ENCODE peak calls at places on chromosomes 7 and 10, in nine cellular contexts. One of them, this sample, is unnamed.

GRCh38 chr7:37065779-37066271 is 341.5 kb upstream of the AOAH start:
- DNase-seq in fibroblast of gingiva: no peak
- DNase-seq in sigmoid colon: no peak
- DNase-seq in HFFc6: no peak
- DNase-seq in adrenal gland: no peak
- DNase-seq in caudate nucleus: no peak
- DNase-seq in C1 segment of cervical spinal cord: no peak
- DNase-seq in EH: peak
- DNase-seq in nephron progenitor cell: no peak
- DNase-seq in this sample: no peak

GRCh38 chr7:33550363-33550762 is 355.0 kb upstream of the BMPER start:
- DNase-seq in EH: no peak
- DNase-seq in caudate nucleus: no peak
- DNase-seq in sigmoid colon: no peak
- DNase-seq in C1 segment of cervical spinal cord: no peak
- DNase-seq in fibroblast of gingiva: no peak
- DNase-seq in adrenal gland: no peak
- DNase-seq in HFFc6: no peak
- DNase-seq in nephron progenitor cell: no peak
- DNase-seq in this sample: no peak

GRCh38 chr7:73512018-73512780 is 9.9 kb downstream of the BAZ1B start:
- DNase-seq in nephron progenitor cell: no peak
- DNase-seq in HFFc6: no peak
- DNase-seq in sigmoid colon: no peak
- DNase-seq in fibroblast of gingiva: peak
- DNase-seq in C1 segment of cervical spinal cord: no peak
- DNase-seq in adrenal gland: no peak
- DNase-seq in EH: peak
- DNase-seq in caudate nucleus: no peak
- DNase-seq in this sample: no peak

GRCh38 chr7:150450491-150450992 is at the start of gene GIMAP8:
- DNase-seq in nephron progenitor cell: no peak
- DNase-seq in fibroblast of gingiva: no peak
- DNase-seq in adrenal gland: peak
- DNase-seq in C1 segment of cervical spinal cord: no peak
- DNase-seq in EH: no peak
- DNase-seq in sigmoid colon: peak
- DNase-seq in caudate nucleus: no peak
- DNase-seq in HFFc6: no peak
- DNase-seq in this sample: no peak

GRCh38 chr7:95723583-95724180 is 48.7 kb upstream of the DYNC1I1 start:
- DNase-seq in HFFc6: peak
- DNase-seq in nephron progenitor cell: peak
- DNase-seq in adrenal gland: peak
- DNase-seq in fibroblast of gingiva: peak
- DNase-seq in EH: peak
- DNase-seq in C1 segment of cervical spinal cord: peak
- DNase-seq in caudate nucleus: no peak
- DNase-seq in sigmoid colon: no peak
- DNase-seq in this sample: peak

GRCh38 chr7:41918597-41918996 is 215.7 kb upstream of the INHBA start:
- DNase-seq in sigmoid colon: no peak
- DNase-seq in caudate nucleus: no peak
- DNase-seq in EH: peak
- DNase-seq in nephron progenitor cell: no peak
- DNase-seq in fibroblast of gingiva: no peak
- DNase-seq in adrenal gland: no peak
- DNase-seq in HFFc6: peak
- DNase-seq in C1 segment of cervical spinal cord: no peak
- DNase-seq in this sample: peak

GRCh38 chr10:94279835-94280709 is 82.7 kb downstream of the NOC3L start:
- DNase-seq in sigmoid colon: no peak
- DNase-seq in caudate nucleus: no peak
- DNase-seq in adrenal gland: peak
- DNase-seq in HFFc6: peak
- DNase-seq in EH: peak
- DNase-seq in C1 segment of cervical spinal cord: peak
- DNase-seq in nephron progenitor cell: peak
- DNase-seq in fibroblast of gingiva: peak
- DNase-seq in this sample: peak

GRCh38 chr7:64938540-64938939 is 35.5 kb downstream of the ZNF273 start:
- DNase-seq in HFFc6: no peak
- DNase-seq in EH: no peak
- DNase-seq in caudate nucleus: no peak
- DNase-seq in sigmoid colon: no peak
- DNase-seq in adrenal gland: no peak
- DNase-seq in fibroblast of gingiva: no peak
- DNase-seq in C1 segment of cervical spinal cord: no peak
- DNase-seq in nephron progenitor cell: no peak
- DNase-seq in this sample: no peak

GRCh38 chr7:46603780-46604725 is 683.0 kb upstream of the IGFBP3 start:
- DNase-seq in C1 segment of cervical spinal cord: no peak
- DNase-seq in caudate nucleus: no peak
- DNase-seq in adrenal gland: peak
- DNase-seq in EH: peak
- DNase-seq in fibroblast of gingiva: peak
- DNase-seq in sigmoid colon: peak
- DNase-seq in HFFc6: peak
- DNase-seq in nephron progenitor cell: no peak
- DNase-seq in this sample: peak

GRCh38 chr10:132748545-132749427 is 37.2 kb downstream of the NKX6-2 start:
- DNase-seq in adrenal gland: no peak
- DNase-seq in fibroblast of gingiva: no peak
- DNase-seq in C1 segment of cervical spinal cord: no peak
- DNase-seq in HFFc6: no peak
- DNase-seq in EH: no peak
- DNase-seq in sigmoid colon: no peak
- DNase-seq in caudate nucleus: no peak
- DNase-seq in nephron progenitor cell: peak
- DNase-seq in this sample: no peak

GRCh38 chr10:73168486-73168844 is 546 bp downstream of the FAM149B1 start:
- DNase-seq in fibroblast of gingiva: no peak
- DNase-seq in C1 segment of cervical spinal cord: no peak
- DNase-seq in sigmoid colon: no peak
- DNase-seq in nephron progenitor cell: no peak
- DNase-seq in caudate nucleus: no peak
- DNase-seq in HFFc6: no peak
- DNase-seq in EH: no peak
- DNase-seq in adrenal gland: no peak
- DNase-seq in this sample: no peak

GRCh38 chr7:55030314-55030713 is 11.5 kb downstream of the EGFR start:
- DNase-seq in EH: peak
- DNase-seq in caudate nucleus: no peak
- DNase-seq in HFFc6: peak
- DNase-seq in fibroblast of gingiva: peak
- DNase-seq in C1 segment of cervical spinal cord: no peak
- DNase-seq in adrenal gland: no peak
- DNase-seq in nephron progenitor cell: no peak
- DNase-seq in sigmoid colon: no peak
- DNase-seq in this sample: peak

GRCh38 chr7:135958173-135958572 is 19.0 kb downstream of the MTPN start:
- DNase-seq in HFFc6: no peak
- DNase-seq in sigmoid colon: no peak
- DNase-seq in adrenal gland: no peak
- DNase-seq in caudate nucleus: no peak
- DNase-seq in fibroblast of gingiva: no peak
- DNase-seq in EH: no peak
- DNase-seq in nephron progenitor cell: no peak
- DNase-seq in C1 segment of cervical spinal cord: no peak
- DNase-seq in this sample: no peak

GRCh38 chr10:102648889-102649752 is 4.8 kb downstream of the TRIM8 start:
- DNase-seq in sigmoid colon: no peak
- DNase-seq in EH: no peak
- DNase-seq in adrenal gland: peak
- DNase-seq in fibroblast of gingiva: no peak
- DNase-seq in nephron progenitor cell: no peak
- DNase-seq in caudate nucleus: peak
- DNase-seq in HFFc6: no peak
- DNase-seq in C1 segment of cervical spinal cord: peak
- DNase-seq in this sample: no peak

GRCh38 chr10:33052476-33052875 is 94.4 kb upstream of the ITGB1 start:
- DNase-seq in sigmoid colon: no peak
- DNase-seq in EH: no peak
- DNase-seq in nephron progenitor cell: no peak
- DNase-seq in C1 segment of cervical spinal cord: no peak
- DNase-seq in adrenal gland: no peak
- DNase-seq in caudate nucleus: no peak
- DNase-seq in HFFc6: no peak
- DNase-seq in fibroblast of gingiva: no peak
- DNase-seq in this sample: no peak

GRCh38 chr7:128266891-128267839 is 26.1 kb downstream of the LEP start:
- DNase-seq in adrenal gland: peak
- DNase-seq in C1 segment of cervical spinal cord: no peak
- DNase-seq in caudate nucleus: no peak
- DNase-seq in fibroblast of gingiva: peak
- DNase-seq in HFFc6: peak
- DNase-seq in sigmoid colon: peak
- DNase-seq in nephron progenitor cell: peak
- DNase-seq in EH: peak
- DNase-seq in this sample: peak

GRCh38 chr7:381211-382117 is 91.5 kb downstream of the FOXL3 start:
- DNase-seq in HFFc6: no peak
- DNase-seq in adrenal gland: no peak
- DNase-seq in sigmoid colon: no peak
- DNase-seq in nephron progenitor cell: no peak
- DNase-seq in caudate nucleus: no peak
- DNase-seq in C1 segment of cervical spinal cord: no peak
- DNase-seq in fibroblast of gingiva: no peak
- DNase-seq in EH: no peak
- DNase-seq in this sample: no peak

GRCh38 chr7:7922684-7923385 is 45.8 kb upstream of the GLCCI1 start:
- DNase-seq in adrenal gland: no peak
- DNase-seq in C1 segment of cervical spinal cord: no peak
- DNase-seq in HFFc6: no peak
- DNase-seq in EH: no peak
- DNase-seq in caudate nucleus: no peak
- DNase-seq in nephron progenitor cell: no peak
- DNase-seq in fibroblast of gingiva: no peak
- DNase-seq in sigmoid colon: no peak
- DNase-seq in this sample: no peak

GRCh38 chr10:50991496-50992355 is 82.6 kb upstream of the PRKG1 start:
- DNase-seq in sigmoid colon: peak
- DNase-seq in fibroblast of gingiva: no peak
- DNase-seq in EH: peak
- DNase-seq in caudate nucleus: no peak
- DNase-seq in adrenal gland: peak
- DNase-seq in HFFc6: no peak
- DNase-seq in nephron progenitor cell: peak
- DNase-seq in C1 segment of cervical spinal cord: no peak
- DNase-seq in this sample: peak